ENCODE peak calls at places on chromosome 18, in eight cellular contexts. T, Q, P, Z, O, S, F and B are unnamed samples. For H3K27me3 and H3K4me1, the result is how much of the 10 kb centered on the place peaks cover.

GRCh38 chr18:60053747-60054304 is 154.0 kb downstream of the PMAIP1 start:
- DNase-seq in T (no peak), Q (no peak), P (peak), Z (no peak), O (peak), S (no peak), F (no peak), B (no peak)

GRCh38 chr18:39173022-39173421 is 1607.4 kb upstream of the CELF4 start:
- DNase-seq in T (no peak), Q (no peak), P (no peak), Z (no peak), O (no peak), S (no peak), F (no peak), B (no peak)

GRCh38 chr18:26813043-26813442 is 52.5 kb downstream of the AQP4 start:
- DNase-seq in T (no peak), Q (no peak), P (peak), Z (no peak), O (no peak), S (no peak), F (no peak), B (no peak)

GRCh38 chr18:46555724-46556123 is 101.3 kb downstream of the LOXHD1 start:
- DNase-seq in T (no peak), Q (no peak), P (peak), Z (no peak), O (peak), S (no peak), F (no peak), B (no peak)

GRCh38 chr18:27901424-27902226 is 275.3 kb downstream of the CDH2 start:
- DNase-seq in T (no peak), Q (no peak), P (no peak), Z (no peak), O (no peak), S (no peak), F (no peak), B (no peak)

GRCh38 chr18:61554117-61554776 is 221.0 kb downstream of the CDH20 start:
- DNase-seq in T (no peak), Q (no peak), P (no peak), Z (no peak), O (no peak), S (no peak), F (peak), B (peak)

GRCh38 chr18:741931-742512 is 29.6 kb upstream of the ENOSF1 start:
- DNase-seq in T (no peak), Q (no peak), P (peak), Z (no peak), O (peak), S (no peak), F (peak), B (peak)

GRCh38 chr18:39966275-39966674 is 1988.8 kb upstream of the PIK3C3 start:
- DNase-seq in T (no peak), Q (no peak), P (peak), Z (no peak), O (no peak), S (no peak), F (no peak), B (no peak)

GRCh38 chr18:1499265-1499664 is 594.6 kb downstream of the ADCYAP1 start:
- DNase-seq in T (no peak), Q (no peak), P (no peak), Z (no peak), O (no peak), S (no peak), F (no peak), B (no peak)

GRCh38 chr18:7452331-7452730 is 114.8 kb upstream of the PTPRM start:
- DNase-seq in T (no peak), Q (no peak), P (peak), Z (no peak), O (peak), S (no peak), F (no peak), B (no peak)

GRCh38 chr18:51946946-51947345 is 393.1 kb upstream of the DCC start:
- DNase-seq in T (no peak), Q (no peak), P (no peak), Z (no peak), O (no peak), S (no peak), F (no peak), B (no peak)

GRCh38 chr18:62170857-62171256 is 16.0 kb downstream of the PIGN start:
- DNase-seq in T (no peak), Q (no peak), P (no peak), Z (no peak), O (no peak), S (no peak), F (no peak), B (no peak)

GRCh38 chr18:57466745-57467144 is 31.6 kb downstream of the ONECUT2 start:
- DNase-seq in T (no peak), Q (no peak), P (no peak), Z (no peak), O (no peak), S (no peak), F (no peak), B (no peak)

GRCh38 chr18:26736301-26736700 is 129.2 kb downstream of the AQP4 start:
- DNase-seq in T (no peak), Q (no peak), P (no peak), Z (no peak), O (no peak), S (no peak), F (no peak), B (no peak)

GRCh38 chr18:35344736-35345459 is 678 bp upstream of the ZNF24 start:
- DNase-seq in T (no peak), Q (no peak), P (no peak), Z (no peak), O (no peak), S (no peak), F (no peak), B (no peak)

GRCh38 chr18:68234115-68234514 is 480.8 kb downstream of the TMX3 start:
- DNase-seq in T (no peak), Q (no peak), P (no peak), Z (no peak), O (peak), S (no peak), F (no peak), B (no peak)

GRCh38 chr18:61882296-61883004 is 10.4 kb downstream of the RNF152 start:
- DNase-seq in T (no peak), Q (no peak), P (peak), Z (no peak), O (peak), S (no peak), F (no peak), B (no peak)

GRCh38 chr18:1511619-1512311 is 607.1 kb downstream of the ADCYAP1 start:
- DNase-seq in T (no peak), Q (no peak), P (no peak), Z (no peak), O (no peak), S (no peak), F (no peak), B (no peak)

GRCh38 chr18:3919396-3920061 is 469.6 kb downstream of the TGIF1 start:
- DNase-seq in T (no peak), Q (no peak), P (no peak), Z (no peak), O (no peak), S (no peak), F (no peak), B (no peak)

GRCh38 chr18:812673-813404 is 797 bp upstream of the YES1 start:
- DNase-seq in T (no peak), Q (peak), P (peak), Z (peak), O (peak), S (peak), F (peak), B (peak)

GRCh38 chr18:65091737-65092329 is 659.0 kb upstream of the CDH7 start:
- DNase-seq in T (no peak), Q (no peak), P (peak), Z (no peak), O (peak), S (no peak), F (no peak), B (no peak)

DNA sequence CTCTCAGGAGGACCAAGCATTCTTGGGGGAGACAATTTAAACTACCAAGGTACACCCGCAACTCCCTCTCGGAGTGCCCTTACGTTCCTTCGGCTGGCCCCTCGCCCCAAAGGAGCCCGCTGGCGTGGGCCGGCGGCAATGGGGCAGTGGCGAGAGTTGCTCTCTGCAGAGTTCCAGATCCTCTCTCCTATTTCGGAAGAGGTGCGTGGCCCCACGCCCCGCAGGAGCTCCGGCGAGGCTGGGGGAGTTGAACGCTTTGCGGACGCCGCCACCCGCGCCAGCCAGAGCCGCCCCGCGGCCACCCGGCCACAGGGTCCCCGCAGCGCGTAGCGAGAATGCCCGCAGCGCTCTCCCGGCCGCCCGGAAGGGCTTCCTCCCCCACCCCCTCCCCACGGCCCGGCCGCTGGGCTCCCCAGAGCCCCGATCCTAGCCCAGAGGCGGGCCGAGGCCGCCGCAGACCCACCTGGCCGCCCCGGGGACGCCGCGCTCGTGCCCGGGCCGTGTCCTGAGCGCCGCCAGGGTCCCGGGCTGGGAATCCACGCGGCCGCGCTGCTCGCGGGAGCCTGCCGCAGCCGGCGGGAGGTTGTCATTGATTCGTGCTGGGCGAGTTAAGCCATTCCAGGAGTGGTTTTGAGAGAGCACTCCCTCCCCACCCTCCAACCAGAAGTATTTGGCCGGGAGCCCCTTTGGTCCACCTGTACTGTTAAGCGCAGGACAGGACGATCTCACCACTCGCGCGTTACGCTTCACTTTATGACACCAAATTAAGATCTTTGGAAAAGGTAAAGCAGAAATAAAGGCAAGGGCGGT is 206.3 kb upstream of the SMAD2 start:
- DNase-seq in T (peak), Q (no peak), P (peak), Z (no peak), O (no peak), S (no peak), F (no peak), B (no peak)
- H3K27me3 ChIP-seq in T (under half), Q (under half), P (half or more), Z (under half), O (half or more), S (under half), F (under half), B (under half)

GRCh38 chr18:2536493-2536892 is 34.8 kb downstream of the METTL4 start:
- DNase-seq in T (no peak), Q (no peak), P (no peak), Z (no peak), O (peak), S (no peak), F (no peak), B (no peak)

GRCh38 chr18:2536063-2536462 is 35.2 kb downstream of the METTL4 start:
- DNase-seq in T (no peak), Q (no peak), P (no peak), Z (no peak), O (no peak), S (no peak), F (no peak), B (no peak)

GRCh38 chr18:2538844-2539243 is 32.5 kb downstream of the METTL4 start:
- DNase-seq in T (no peak), Q (no peak), P (no peak), Z (no peak), O (no peak), S (no peak), F (no peak), B (no peak)

GRCh38 chr18:2537281-2537680 is 34.0 kb downstream of the METTL4 start:
- DNase-seq in T (no peak), Q (no peak), P (no peak), Z (no peak), O (no peak), S (no peak), F (no peak), B (no peak)

GRCh38 chr18:2538236-2538635 is 33.1 kb downstream of the METTL4 start:
- DNase-seq in T (no peak), Q (no peak), P (no peak), Z (no peak), O (no peak), S (no peak), F (no peak), B (no peak)
- H3K4me1 ChIP-seq in T (under half), Q (under half), P (under half), Z (under half), O (under half), S (under half), F (under half), B (under half)

GRCh38 chr18:75131455-75132000 is 77.4 kb downstream of the PTGR3 start:
- DNase-seq in T (no peak), Q (no peak), P (peak), Z (no peak), O (no peak), S (no peak), F (no peak), B (no peak)

GRCh38 chr18:75128911-75129716 is 79.8 kb downstream of the PTGR3 start:
- DNase-seq in T (no peak), Q (no peak), P (no peak), Z (no peak), O (no peak), S (no peak), F (no peak), B (no peak)

GRCh38 chr18:75132068-75132467 is 76.9 kb downstream of the PTGR3 start:
- DNase-seq in T (no peak), Q (no peak), P (no peak), Z (no peak), O (no peak), S (no peak), F (no peak), B (no peak)

GRCh38 chr18:75129717-75130477 is 79.0 kb downstream of the PTGR3 start:
- DNase-seq in T (no peak), Q (no peak), P (no peak), Z (no peak), O (no peak), S (no peak), F (no peak), B (no peak)

GRCh38 chr18:75130591-75131274 is 78.2 kb downstream of the PTGR3 start:
- DNase-seq in T (no peak), Q (no peak), P (no peak), Z (no peak), O (peak), S (no peak), F (no peak), B (no peak)
- H3K27ac ChIP-seq in T (no peak), Q (no peak), P (no peak), Z (no peak), O (no peak), S (no peak), F (no peak), B (no peak)

DNA sequence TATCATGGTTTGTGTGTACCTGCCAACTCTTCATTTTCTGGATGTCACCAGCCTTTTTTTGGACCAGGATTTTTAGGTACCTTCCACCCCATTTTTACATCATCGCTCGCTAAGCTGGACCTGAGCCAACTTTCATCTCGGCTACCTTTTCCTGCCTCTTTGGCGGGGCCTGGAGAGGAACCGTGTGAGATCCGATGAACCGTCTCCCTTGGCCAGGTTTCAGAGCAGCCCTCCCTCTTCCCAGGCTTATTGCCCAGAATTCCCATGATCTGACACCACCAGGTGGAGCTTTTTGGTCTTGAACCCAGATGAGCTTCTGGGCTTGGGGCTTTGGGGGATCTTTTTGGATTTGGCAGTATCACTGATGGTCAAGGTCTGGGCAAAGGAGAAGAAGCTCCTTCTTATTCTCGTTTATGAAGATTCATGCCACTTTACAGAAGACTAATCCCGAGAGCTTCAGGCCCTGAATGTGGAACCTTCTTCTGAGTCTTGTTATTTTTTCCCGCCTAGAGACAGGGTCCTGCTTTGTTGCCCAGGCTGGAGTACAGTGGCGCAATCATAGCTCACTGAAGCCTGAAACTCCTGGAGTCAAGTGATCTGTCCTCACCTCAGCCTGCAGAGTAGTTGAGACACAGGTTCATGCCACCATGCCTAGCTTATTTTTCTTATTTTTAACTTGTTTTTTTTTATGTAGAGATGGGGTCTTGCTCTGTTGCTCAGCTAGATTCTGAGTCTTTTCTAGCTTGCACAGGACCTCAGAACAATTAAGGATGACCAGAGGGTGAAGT is 50.4 kb downstream of the GATA6 start:
- DNase-seq in T (no peak), Q (no peak), P (no peak), Z (no peak), O (no peak), S (no peak), F (no peak), B (no peak)
- H3K27me3 ChIP-seq in T (under half), Q (under half), P (under half), Z (under half), O (under half), S (under half), F (under half), B (under half)

GRCh38 chr18:77105680-77106079 is 26.9 kb downstream of the MBP start:
- DNase-seq in T (no peak), Q (no peak), P (no peak), Z (no peak), O (no peak), S (no peak), F (no peak), B (no peak)
- H3K4me1 ChIP-seq in T (under half), Q (half or more), P (half or more), Z (half or more), O (under half), S (half or more), F (half or more), B (half or more)

GRCh38 chr18:70195852-70196434 is 9.5 kb downstream of the RTTN start:
- DNase-seq in T (no peak), Q (no peak), P (peak), Z (no peak), O (peak), S (no peak), F (no peak), B (peak)
- H3K27ac ChIP-seq in T (no peak), Q (no peak), P (no peak), Z (no peak), O (no peak), S (no peak), F (no peak), B (no peak)

DNA sequence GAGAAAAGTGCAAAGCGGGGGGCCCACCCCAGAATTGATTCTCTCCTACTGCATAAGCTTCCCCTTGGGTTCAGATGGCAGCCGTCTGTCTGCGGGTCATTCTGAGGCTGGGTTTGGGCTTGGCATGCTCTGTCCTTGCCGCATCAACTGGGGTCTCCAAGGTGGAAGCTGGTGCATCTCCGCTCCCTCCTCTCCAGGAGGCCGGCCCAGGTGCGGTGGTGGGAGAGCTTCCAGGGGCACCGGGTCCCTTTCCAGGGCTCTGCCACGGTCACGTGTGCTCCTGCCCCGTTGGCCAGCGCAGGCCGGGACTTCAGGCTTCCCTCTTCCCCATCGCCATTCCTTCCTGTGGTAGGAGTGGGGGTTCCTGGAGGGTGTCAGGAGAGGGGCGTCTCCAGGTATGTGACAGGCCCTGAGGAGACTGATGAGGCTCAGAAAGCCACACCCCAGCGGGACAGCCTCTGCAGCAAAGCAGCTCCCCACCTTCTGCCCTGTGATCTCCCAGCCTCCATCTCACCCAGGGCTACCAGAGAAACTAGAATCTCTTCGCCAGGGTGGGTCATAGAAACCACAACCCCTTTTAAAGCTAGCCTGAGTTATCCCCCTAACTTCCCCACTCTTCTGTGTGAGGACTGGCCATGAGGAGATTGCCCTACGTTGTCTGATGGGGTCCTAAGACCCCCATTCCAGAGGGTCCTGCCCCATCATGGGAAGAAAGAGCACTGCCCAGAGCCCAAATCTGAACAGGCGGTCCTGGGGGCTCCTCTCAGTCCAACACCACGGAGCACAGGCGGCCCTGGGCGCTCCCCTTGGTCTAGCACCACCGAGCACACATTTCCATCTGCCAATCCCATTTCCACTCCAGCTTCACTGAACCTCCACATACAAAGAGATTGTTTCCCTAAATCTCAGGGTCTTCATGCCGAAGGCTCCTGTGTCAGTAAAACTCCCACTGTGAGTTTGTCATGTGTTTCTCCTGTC is 76.6 kb downstream of the SLC66A2 start:
- DNase-seq in T (no peak), Q (no peak), P (no peak), Z (no peak), O (no peak), S (no peak), F (no peak), B (no peak)
- H3K27me3 ChIP-seq in T (under half), Q (under half), P (under half), Z (under half), O (under half), S (under half), F (under half), B (under half)

GRCh38 chr18:55287146-55287806 is 300.7 kb downstream of the TCF4 start:
- DNase-seq in T (no peak), Q (no peak), P (peak), Z (no peak), O (no peak), S (no peak), F (no peak), B (no peak)
- H3K4me1 ChIP-seq in T (under half), Q (half or more), P (under half), Z (under half), O (under half), S (under half), F (under half), B (under half)

DNA sequence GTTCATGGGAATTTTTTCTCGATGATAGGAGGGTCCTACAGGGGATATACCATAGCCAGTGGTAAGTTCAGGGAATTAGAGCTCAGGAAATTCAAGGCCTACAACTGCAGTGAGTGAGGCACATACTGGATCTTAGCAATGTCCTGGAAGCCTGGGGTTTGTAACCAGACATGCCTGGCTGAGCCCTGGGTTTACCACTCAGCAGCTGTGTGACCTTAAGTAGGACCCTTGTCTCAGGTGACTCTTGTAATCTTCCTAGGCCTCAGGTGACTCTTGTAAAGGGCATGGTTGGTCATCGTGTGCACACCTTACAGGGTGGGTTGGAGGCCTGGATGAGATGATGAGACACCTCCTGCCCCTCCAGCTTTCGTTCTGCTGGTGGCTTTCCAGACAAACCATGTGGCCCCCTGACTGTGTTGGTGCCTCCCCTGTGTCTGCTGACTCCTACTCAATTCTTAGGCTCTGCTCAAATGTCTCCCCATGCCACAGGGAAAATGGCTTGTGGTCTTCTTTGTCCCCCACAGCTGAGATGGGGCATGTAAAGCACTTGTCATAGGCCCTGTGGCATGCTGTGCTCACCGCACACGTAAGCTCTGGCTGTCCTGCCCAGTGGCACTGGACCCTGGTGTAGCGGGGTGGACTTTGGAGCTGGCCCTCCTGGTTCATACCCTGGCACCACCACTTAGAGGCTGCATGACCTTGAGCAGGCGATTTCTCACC is 94.1 kb downstream of the FHOD3 start:
- DNase-seq in T (no peak), Q (no peak), P (no peak), Z (no peak), O (no peak), S (no peak), F (no peak), B (no peak)
- H3K27ac ChIP-seq in T (no peak), Q (peak), P (no peak), Z (no peak), O (no peak), S (no peak), F (no peak), B (no peak)